ENCODE peak calls at places on chromosomes 12 and 14, in nine cellular contexts. B, V, M, R, W, S, U, J and I are unnamed samples.

GRCh38 chr12:5428332-5429221 is 3.3 kb upstream of the NTF3 start:
- DNase-seq in B (no peak), V (no peak), M (peak), R (peak), W (peak), S (no peak), U (no peak), J (no peak), I (no peak)

GRCh38 chr12:25052191-25053020 is 103.5 kb upstream of the BCAT1 start:
- DNase-seq in B (no peak), V (no peak), M (no peak), R (no peak), W (peak), S (peak), U (peak), J (peak), I (no peak)

GRCh38 chr12:27193106-27193505 is 51.0 kb upstream of the STK38L start:
- DNase-seq in B (no peak), V (no peak), M (peak), R (no peak), W (peak), S (no peak), U (no peak), J (no peak), I (no peak)

GRCh38 chr12:49796155-49796554 is 32.1 kb downstream of the NCKAP5L start:
- DNase-seq in B (no peak), V (no peak), M (no peak), R (no peak), W (no peak), S (no peak), U (no peak), J (no peak), I (no peak)

GRCh38 chr12:120917748-120918147 is 13.6 kb upstream of the SPPL3 start:
- DNase-seq in B (no peak), V (no peak), M (no peak), R (no peak), W (no peak), S (no peak), U (no peak), J (no peak), I (no peak)

GRCh38 chr14:64340560-64341196 is 46.5 kb upstream of the ESR2 start:
- DNase-seq in B (no peak), V (no peak), M (no peak), R (no peak), W (no peak), S (no peak), U (no peak), J (no peak), I (no peak)

GRCh38 chr14:93103392-93104080 is 12.2 kb downstream of the ITPK1 start:
- DNase-seq in B (no peak), V (peak), M (no peak), R (no peak), W (peak), S (peak), U (peak), J (peak), I (no peak)

GRCh38 chr12:124496584-124496983 is 70.8 kb downstream of the NCOR2 start:
- DNase-seq in B (no peak), V (no peak), M (peak), R (no peak), W (no peak), S (no peak), U (no peak), J (no peak), I (no peak)

GRCh38 chr12:72134934-72135333 is 137.2 kb upstream of the TRHDE start:
- DNase-seq in B (no peak), V (no peak), M (no peak), R (no peak), W (no peak), S (no peak), U (no peak), J (no peak), I (no peak)

GRCh38 chr12:54337280-54337842 is 12.4 kb downstream of the COPZ1 start:
- DNase-seq in B (no peak), V (no peak), M (no peak), R (no peak), W (no peak), S (no peak), U (no peak), J (no peak), I (no peak)

GRCh38 chr14:34098045-34098984 is 147.4 kb upstream of the EGLN3 start:
- DNase-seq in B (peak), V (no peak), M (peak), R (peak), W (peak), S (peak), U (no peak), J (peak), I (no peak)

GRCh38 chr12:76945867-76946266 is 67.0 kb upstream of the CSRP2 start:
- DNase-seq in B (no peak), V (no peak), M (peak), R (no peak), W (no peak), S (no peak), U (no peak), J (no peak), I (no peak)

GRCh38 chr12:49647827-49648721 is 24.7 kb downstream of the PRPF40B start:
- DNase-seq in B (no peak), V (peak), M (no peak), R (no peak), W (no peak), S (no peak), U (no peak), J (no peak), I (no peak)

GRCh38 chr14:63543826-63544320 is 696 bp upstream of the PPP2R5E start:
- DNase-seq in B (no peak), V (no peak), M (no peak), R (no peak), W (no peak), S (no peak), U (no peak), J (no peak), I (no peak)

GRCh38 chr14:60278350-60278749 is 29.3 kb downstream of the PPM1A start:
- DNase-seq in B (no peak), V (no peak), M (no peak), R (no peak), W (no peak), S (no peak), U (no peak), J (no peak), I (no peak)

GRCh38 chr14:36316131-36316530 is 4.3 kb downstream of the MBIP start:
- DNase-seq in B (no peak), V (no peak), M (no peak), R (no peak), W (no peak), S (no peak), U (no peak), J (peak), I (no peak)

GRCh38 chr12:128994869-128995268 is 141.6 kb downstream of the GLT1D1 start:
- DNase-seq in B (no peak), V (no peak), M (no peak), R (no peak), W (no peak), S (peak), U (no peak), J (no peak), I (no peak)

GRCh38 chr14:99479903-99480855 is 480 bp downstream of the SETD3 start:
- DNase-seq in B (no peak), V (peak), M (peak), R (peak), W (peak), S (peak), U (peak), J (peak), I (no peak)

GRCh38 chr12:96398422-96399080 is 1.7 kb downstream of the CDK17 start:
- DNase-seq in B (no peak), V (no peak), M (peak), R (no peak), W (no peak), S (no peak), U (no peak), J (no peak), I (no peak)

GRCh38 chr14:28577187-28577586 is 189.4 kb upstream of the FOXG1 start:
- DNase-seq in B (no peak), V (no peak), M (no peak), R (no peak), W (no peak), S (no peak), U (no peak), J (no peak), I (no peak)